ENCODE peak calls at places on chromosome 3, in four cellular contexts. M is HepG2, Y is HCT116, V is SK-N-SH. J is an unnamed sample.

GRCh38 chr3:16407365-16407764 is 106.1 kb downstream of the RFTN1 start:
- DNase-seq in M (no peak), Y (no peak), V (no peak), J (no peak)

GRCh38 chr3:151580592-151580991 is 119.7 kb upstream of the IGSF10 start:
- DNase-seq in Y (no peak), M (no peak), V (no peak), J (no peak)

GRCh38 chr3:134799393-134799792 is 4.3 kb downstream of the EPHB1 start:
- DNase-seq in M (no peak), Y (no peak), V (no peak), J (no peak)

GRCh38 chr3:10723991-10724390 is 92.0 kb upstream of the SLC6A11 start:
- DNase-seq in V (no peak), M (no peak), Y (no peak), J (no peak)

GRCh38 chr3:111989061-111989678 is 9.6 kb upstream of the TAGLN3 start:
- DNase-seq in Y (peak; percentile 63), V (peak; percentile 57), M (peak; percentile 53), J (peak; percentile 10)

GRCh38 chr3:66971891-66972551 is 26.1 kb upstream of the KBTBD8 start:
- DNase-seq in M (peak; percentile 60), V (peak; percentile 69), Y (peak; percentile 51), J (peak; percentile 60)

GRCh38 chr3:52452570-52453221 is 1.1 kb downstream of the TNNC1 start:
- DNase-seq in M (peak; percentile 32), V (no peak), Y (no peak), J (no peak)

GRCh38 chr3:39327053-39327745 is 2.3 kb upstream of the CCR8 start:
- DNase-seq in Y (no peak), M (no peak), V (no peak), J (no peak)

GRCh38 chr3:102933377-102933776 is 498.6 kb downstream of the ZPLD1 start:
- DNase-seq in V (no peak), Y (no peak), M (no peak), J (no peak)

GRCh38 chr3:126340943-126341754 is 16.1 kb downstream of the KLF15 start:
- DNase-seq in V (no peak), Y (no peak), M (peak; percentile 47), J (no peak)

GRCh38 chr3:168736202-168736601 is 640.5 kb upstream of the GOLIM4 start:
- DNase-seq in M (no peak), Y (no peak), V (no peak), J (no peak)

GRCh38 chr3:119644481-119644880 is 15.9 kb downstream of the POPDC2 start:
- DNase-seq in Y (no peak), V (no peak), M (no peak), J (no peak)

GRCh38 chr3:118912188-118912587 is 122.5 kb downstream of the IGSF11 start:
- DNase-seq in M (no peak), V (peak; percentile 4), Y (no peak), J (no peak)

GRCh38 chr3:58038675-58039302 is 30.6 kb downstream of the FLNB start:
- DNase-seq in M (no peak), Y (no peak), V (no peak), J (no peak)

GRCh38 chr3:34178415-34178814 is 380.0 kb downstream of the PDCD6IP start:
- DNase-seq in M (no peak), V (no peak), Y (no peak), J (no peak)

GRCh38 chr3:104916971-104917370 is 449.7 kb upstream of the ALCAM start:
- DNase-seq in Y (no peak), M (no peak), V (no peak), J (no peak)

GRCh38 chr3:142987080-142987700 is 14.2 kb upstream of the U2SURP start:
- DNase-seq in Y (no peak), M (peak; percentile 18), V (peak; percentile 52), J (peak; percentile 59)

GRCh38 chr3:140956058-140956835 is 14.6 kb downstream of the SLC25A36 start:
- DNase-seq in V (no peak), M (no peak), Y (no peak), J (no peak)

GRCh38 chr3:164453695-164454094 is 624.6 kb downstream of the SI start:
- DNase-seq in V (no peak), M (no peak), Y (no peak), J (no peak)

GRCh38 chr3:32177702-32178198 is 60.7 kb upstream of the CMTM8 start:
- DNase-seq in Y (peak; percentile 90), M (peak; percentile 88), V (peak; percentile 49), J (peak; percentile 67)

DNA sequence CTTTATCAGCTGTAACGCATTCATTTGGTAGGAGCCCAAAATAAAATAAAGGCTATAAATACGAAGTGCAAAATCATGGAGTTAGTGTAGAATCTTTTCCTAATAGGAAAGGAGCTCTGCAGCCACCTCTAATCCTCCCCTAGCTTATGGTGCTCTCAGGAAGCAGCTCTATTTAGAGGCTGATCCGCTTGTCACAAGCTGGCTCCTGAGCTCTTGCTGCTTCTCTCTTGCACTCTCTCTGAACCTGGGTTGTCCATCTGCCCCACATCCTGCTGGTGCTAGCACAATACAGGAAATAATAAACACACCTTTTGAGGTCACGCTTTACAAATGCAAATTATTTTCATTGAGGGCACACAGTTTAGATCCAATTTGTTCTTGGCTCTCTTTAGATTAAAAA is 37.3 kb upstream of the BFSP2 start:
- DNase-seq in V (no peak), Y (no peak), M (no peak), J (no peak)
- TF ChIP-seq ELF1 in V (no peak), Y (no peak), M (no peak), J (no peak)

GRCh38 chr3:46845860-46846623 is 17.2 kb downstream of the MYL3 start:
- DNase-seq in M (no peak), V (peak; percentile 98), Y (no peak), J (peak; percentile 92)
- TF ChIP-seq POLR2AphosphoS5 in M (no peak), V (no peak), Y (no peak), J (no peak)

GRCh38 chr3:50749822-50750221 is 75.1 kb downstream of the DOCK3 start:
- DNase-seq in Y (no peak), M (no peak), V (no peak), J (no peak)
- TF ChIP-seq ELF1 in Y (no peak), M (no peak), V (no peak), J (no peak)

GRCh38 chr3:129937717-129938116 is 36.8 kb upstream of the TRH start:
- DNase-seq in V (no peak), M (peak; percentile 28), Y (no peak), J (no peak)
- TF ChIP-seq POLR2AphosphoS5 in V (no peak), M (no peak), Y (no peak), J (no peak)

GRCh38 chr3:117553461-117553860 is 843.9 kb downstream of the TUSC7 start:
- DNase-seq in V (no peak), Y (no peak), M (no peak), J (no peak)
- TF ChIP-seq ELF1 in V (no peak), Y (no peak), M (no peak), J (no peak)